ENCODE peak calls at places on chromosome 4, in five cellular contexts. R is GM23338, U is heart left ventricle, V is AG09309, F is ovary. X is an unnamed sample.

GRCh38 chr4:5280845-5281244 is 229.6 kb downstream of the STK32B start:
- DNase-seq in R (no peak), U (no peak), V (no peak), F (no peak), X (no peak)

GRCh38 chr4:89283226-89283974 is 24.2 kb downstream of the GPRIN3 start:
- DNase-seq in R (no peak), U (no peak), V (no peak), F (no peak), X (peak; percentile 80)

GRCh38 chr4:82797048-82797590 is 1.5 kb downstream of the SCD5 start:
- DNase-seq in R (peak; percentile 79), U (no peak), V (no peak), F (no peak), X (no peak)

GRCh38 chr4:90537491-90537890 is 410.3 kb downstream of the CCSER1 start:
- DNase-seq in R (peak; percentile 18), U (no peak), V (no peak), F (no peak), X (no peak)

GRCh38 chr4:65007841-65008439 is 598.7 kb upstream of the TECRL start:
- DNase-seq in R (peak; percentile 87), U (no peak), V (peak; percentile 2), F (no peak), X (peak; percentile 6)

GRCh38 chr4:17721496-17722360 is 59.7 kb downstream of the FAM184B start:
- DNase-seq in R (no peak), U (no peak), V (peak; percentile 13), F (no peak), X (no peak)

GRCh38 chr4:69484011-69484410 is 11.7 kb downstream of the UGT2B4 start:
- DNase-seq in R (no peak), U (no peak), V (no peak), F (no peak), X (no peak)

GRCh38 chr4:8297691-8298485 is 28.3 kb downstream of the HTRA3 start:
- DNase-seq in R (no peak), U (peak; percentile 21), V (no peak), F (peak; percentile 33), X (no peak)

GRCh38 chr4:57435300-57435699 is 325.1 kb upstream of the IGFBP7 start:
- DNase-seq in R (no peak), U (no peak), V (no peak), F (no peak), X (no peak)

GRCh38 chr4:109701566-109702399 is 1.5 kb downstream of the CASP6 start:
- DNase-seq in R (peak; percentile 58), U (no peak), V (no peak), F (no peak), X (no peak)

GRCh38 chr4:7066006-7066405 is 1.9 kb downstream of the GRPEL1 start:
- DNase-seq in R (no peak), U (no peak), V (no peak), F (no peak), X (no peak)

GRCh38 chr4:123767801-123768200 is 371.2 kb downstream of the SPRY1 start:
- DNase-seq in R (no peak), U (no peak), V (no peak), F (no peak), X (no peak)

GRCh38 chr4:147246096-147246495 is 234.8 kb upstream of the EDNRA start:
- DNase-seq in R (no peak), U (no peak), V (no peak), F (no peak), X (no peak)

GRCh38 chr4:25484243-25484721 is 107.2 kb downstream of the ANAPC4 start:
- DNase-seq in R (peak; percentile 16), U (no peak), V (no peak), F (no peak), X (peak; percentile 48)

GRCh38 chr4:187270154-187270553 is 546.5 kb upstream of the FAT1 start:
- DNase-seq in R (no peak), U (no peak), V (no peak), F (no peak), X (no peak)

GRCh38 chr4:142293536-142293935 is 552.6 kb downstream of the INPP4B start:
- DNase-seq in R (no peak), U (no peak), V (no peak), F (no peak), X (no peak)

GRCh38 chr4:43763029-43763610 is 685.5 kb downstream of the KCTD8 start:
- DNase-seq in R (peak; percentile 5), U (no peak), V (no peak), F (no peak), X (peak; percentile 4)

GRCh38 chr4:167587361-167587760 is 353.1 kb upstream of the SPOCK3 start:
- DNase-seq in R (no peak), U (no peak), V (no peak), F (no peak), X (no peak)

GRCh38 chr4:15914736-15915135 is 23.8 kb downstream of the FGFBP1 start:
- DNase-seq in R (no peak), U (no peak), V (no peak), F (no peak), X (no peak)

GRCh38 chr4:23923840-23924239 is 34.0 kb upstream of the PPARGC1A start:
- DNase-seq in R (no peak), U (no peak), V (no peak), F (no peak), X (no peak)

GRCh38 chr4:13543648-13544555 is at the start of gene NKX3-2:
- DNase-seq in R (peak; percentile 70), U (no peak), V (no peak), F (no peak), X (no peak)

GRCh38 chr4:110638347-110638746 is 15.5 kb upstream of the PITX2 start:
- DNase-seq in R (peak; percentile 1), U (no peak), V (no peak), F (no peak), X (no peak)

GRCh38 chr4:157128395-157128794 is 52.4 kb downstream of the GLRB start:
- DNase-seq in R (peak; percentile 4), U (no peak), V (peak; percentile 14), F (no peak), X (no peak)

GRCh38 chr4:83589283-83589682 is 53.4 kb downstream of the GPAT3 start:
- DNase-seq in R (no peak), U (no peak), V (no peak), F (no peak), X (no peak)

GRCh38 chr4:18722748-18723191 is 701.2 kb upstream of the LCORL start:
- DNase-seq in R (no peak), U (no peak), V (no peak), F (no peak), X (no peak)

GRCh38 chr4:13902141-13902540 is 274.6 kb upstream of the BOD1L1 start:
- DNase-seq in R (no peak), U (no peak), V (no peak), F (no peak), X (no peak)

GRCh38 chr4:178086324-178086723 is 644.1 kb upstream of the AGA start:
- DNase-seq in R (peak; percentile 78), U (no peak), V (no peak), F (no peak), X (no peak)

GRCh38 chr4:16415751-16416150 is 189.5 kb upstream of the TAPT1 start:
- DNase-seq in R (no peak), U (no peak), V (no peak), F (no peak), X (no peak)

GRCh38 chr4:288891-289290 is 16.4 kb downstream of the ZNF732 start:
- DNase-seq in R (no peak), U (no peak), V (no peak), F (no peak), X (no peak)
- H3K4me3 ChIP-seq in R (no peak overlapping the region), U (no peak overlapping the region), V (no peak overlapping the region), F (no peak overlapping the region), X (no peak overlapping the region)

GRCh38 chr4:173777421-173777820 is 247.4 kb upstream of the HAND2 start:
- DNase-seq in R (no peak), U (no peak), V (no peak), F (no peak), X (no peak)
- TF ChIP-seq CTCF in R (no peak), U (no peak), V (no peak), F (no peak), X (no peak)

GRCh38 chr4:184268574-184269160 is 51.0 kb upstream of the ENPP6 start:
- DNase-seq in R (no peak), U (no peak), V (no peak), F (no peak), X (no peak)
- H3K4me3 ChIP-seq in R (no peak overlapping the region), U (no peak overlapping the region), V (no peak overlapping the region), F (no peak overlapping the region), X (peak overlapping the region; percentile 53)

GRCh38 chr4:62644372-62644771 is 1444.2 kb downstream of the ADGRL3 start:
- DNase-seq in R (peak; percentile 76), U (no peak), V (no peak), F (no peak), X (no peak)
- TF ChIP-seq CTCF in R (peak; percentile 75), U (peak; percentile 44), V (no peak), F (no peak), X (peak; percentile 33)

GRCh38 chr4:52862605-52863236 is 604 bp downstream of the RASL11B start:
- DNase-seq in R (no peak), U (no peak), V (no peak), F (no peak), X (no peak)
- H3K4me3 ChIP-seq in R (peak overlapping the region; percentile 98), U (peak overlapping the region; percentile 66), V (peak overlapping the region; percentile 52), F (peak overlapping the region; percentile 85), X (peak overlapping the region; percentile 63)

DNA sequence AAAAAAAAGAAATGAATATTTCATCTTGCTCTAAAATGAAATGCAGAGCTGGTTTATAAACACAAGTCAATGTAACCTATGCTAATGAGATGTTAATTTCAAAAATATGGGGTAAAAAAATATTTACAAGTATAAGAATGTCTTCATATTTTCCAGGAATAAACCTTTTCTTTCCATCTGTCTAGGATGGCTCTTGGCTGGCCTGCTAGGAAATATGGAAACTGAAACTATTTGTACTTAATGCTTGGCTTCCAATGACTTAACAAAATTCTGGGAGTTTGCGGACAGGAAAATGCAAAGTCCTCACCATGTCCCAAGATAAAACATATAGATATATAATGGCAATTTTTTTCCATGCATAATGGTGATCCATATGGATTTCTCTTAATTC is 168.1 kb downstream of the SCFD2 start:
- DNase-seq in R (no peak), U (no peak), V (no peak), F (no peak), X (no peak)
- TF ChIP-seq CTCF in R (no peak), U (no peak), V (no peak), F (no peak), X (no peak)